ENCODE peak calls at places on chromosome 1, in eight cellular contexts. L is stimulated activated CD4-positive, alpha-beta T cell treated with anti-CD3 and anti-CD28 coated beads, Interleukin-2, amount 100 ng/mL, for 48 hours; W is IMR-90; S is left ventricle myocardium inferior; G is pancreas; F is CD8-positive, alpha-beta memory T cell; H is colonic mucosa; I is activated CD8-positive, alpha-beta T cell treated with anti-CD3 and anti-CD28 coated beads, Interleukin-2, amount 10 ng/mL, durations not matched to agents 7 days and 5 days. Y is an unnamed sample.
A peak's percentile ranks its signal among the peaks of the same experiment; 100 is the strongest.

GRCh38 chr1:180888870-180889269 is 23.8 kb upstream of the KIAA1614 start:
- DNase-seq in H (no peak), L (no peak), F (no peak), W (no peak), I (no peak), S (no peak), G (no peak), Y (no peak)

GRCh38 chr1:78072216-78072615 is 26.4 kb downstream of the GIPC2 start:
- DNase-seq in I (no peak), S (no peak), H (no peak), G (no peak), L (no peak), F (no peak), W (no peak), Y (no peak)

GRCh38 chr1:56799605-56800398 is 19.4 kb downstream of the FYB2 start:
- DNase-seq in S (no peak), L (no peak), W (peak; percentile 81), H (no peak), F (no peak), I (no peak), G (no peak), Y (no peak)

GRCh38 chr1:1573843-1574720 is 581 bp downstream of the SSU72 start:
- DNase-seq in H (peak; percentile 63), S (peak; percentile 63), W (peak; percentile 56), G (peak; percentile 48), F (peak; percentile 68), L (peak; percentile 59), I (peak; percentile 78), Y (no peak)

GRCh38 chr1:154937051-154937987 is 800 bp upstream of the PMVK start:
- DNase-seq in F (peak; percentile 88), G (peak; percentile 92), I (peak; percentile 93), H (peak; percentile 93), S (peak; percentile 92), W (peak; percentile 97), L (peak; percentile 82), Y (peak; percentile 97)

GRCh38 chr1:118333601-118334241 is 148.7 kb upstream of the SPAG17 start:
- DNase-seq in W (no peak), S (no peak), F (no peak), I (no peak), H (no peak), G (no peak), L (no peak), Y (no peak)

GRCh38 chr1:38152351-38153082 is 105.9 kb upstream of the POU3F1 start:
- DNase-seq in S (no peak), I (no peak), F (no peak), W (no peak), H (no peak), G (no peak), L (no peak), Y (no peak)

GRCh38 chr1:36906555-36906954 is 127.8 kb downstream of the GRIK3 start:
- DNase-seq in H (no peak), W (no peak), F (no peak), S (no peak), G (no peak), L (no peak), I (no peak), Y (no peak)

GRCh38 chr1:155192346-155193274 is 15.1 kb downstream of the THBS3 start:
- DNase-seq in I (peak; percentile 49), H (peak; percentile 88), S (no peak), G (peak; percentile 91), W (no peak), L (no peak), F (peak; percentile 9), Y (no peak)

GRCh38 chr1:18795002-18795689 is 64.3 kb downstream of the TAS1R2 start:
- DNase-seq in H (no peak), W (no peak), F (no peak), I (no peak), S (no peak), L (no peak), G (no peak), Y (no peak)

GRCh38 chr1:236394016-236394481 is at the start of gene EDARADD:
- DNase-seq in W (no peak), S (no peak), H (no peak), G (no peak), I (peak; percentile 18), F (no peak), L (no peak), Y (no peak)

GRCh38 chr1:18479484-18479883 is 1.2 kb upstream of the KLHDC7A start:
- DNase-seq in I (no peak), F (no peak), L (no peak), W (no peak), H (no peak), S (no peak), G (no peak), Y (peak; percentile 37)

GRCh38 chr1:3924186-3924815 is 24.2 kb upstream of the C1orf174 start:
- DNase-seq in F (no peak), I (no peak), L (no peak), S (no peak), W (no peak), G (no peak), H (no peak), Y (no peak)

GRCh38 chr1:229842302-229843255 is 216.5 kb downstream of the URB2 start:
- DNase-seq in G (no peak), H (no peak), W (no peak), I (no peak), F (no peak), S (no peak), L (no peak), Y (no peak)

GRCh38 chr1:21620461-21620860 is 48.7 kb downstream of the RAP1GAP start:
- DNase-seq in G (peak; percentile 58), W (no peak), I (no peak), L (no peak), H (no peak), F (no peak), S (no peak), Y (no peak)